ENCODE peak calls at places on chromosomes 7 and 10, in five cellular contexts. One of them, this sample, is unnamed.
A peak's percentile ranks its signal among the peaks of the same experiment; 100 is the strongest.

GRCh38 chr7:93594250-93594649 is 19.7 kb upstream of the CALCR start:
- DNase-seq in cardiac muscle cell: no peak
- DNase-seq in kidney epithelial cell: no peak
- DNase-seq in right lobe of liver: no peak
- DNase-seq in upper lobe of right lung: no peak
- DNase-seq in this sample: no peak

GRCh38 chr7:45035909-45036308 is 35.9 kb downstream of the CCM2 start:
- DNase-seq in cardiac muscle cell: no peak
- DNase-seq in kidney epithelial cell: no peak
- DNase-seq in right lobe of liver: no peak
- DNase-seq in upper lobe of right lung: no peak
- DNase-seq in this sample: no peak

GRCh38 chr10:114315566-114316420 is 76.7 kb downstream of the VWA2 start:
- DNase-seq in cardiac muscle cell: no peak
- DNase-seq in kidney epithelial cell: no peak
- DNase-seq in right lobe of liver: no peak
- DNase-seq in upper lobe of right lung: peak; percentile 56
- DNase-seq in this sample: no peak

GRCh38 chr7:155371884-155372781 is 74.5 kb downstream of the INSIG1 start:
- DNase-seq in cardiac muscle cell: no peak
- DNase-seq in kidney epithelial cell: no peak
- DNase-seq in right lobe of liver: no peak
- DNase-seq in upper lobe of right lung: peak; percentile 70
- DNase-seq in this sample: no peak

GRCh38 chr7:26376208-26376917 is 84.7 kb downstream of the SNX10 start:
- DNase-seq in cardiac muscle cell: peak; percentile 75
- DNase-seq in kidney epithelial cell: no peak
- DNase-seq in right lobe of liver: peak; percentile 77
- DNase-seq in upper lobe of right lung: peak; percentile 73
- DNase-seq in this sample: no peak

GRCh38 chr10:128803790-128804189 is 663.3 kb upstream of the MGMT start:
- DNase-seq in cardiac muscle cell: no peak
- DNase-seq in kidney epithelial cell: no peak
- DNase-seq in right lobe of liver: no peak
- DNase-seq in upper lobe of right lung: no peak
- DNase-seq in this sample: no peak

GRCh38 chr7:99079104-99079503 is 64.8 kb downstream of the SMURF1 start:
- DNase-seq in cardiac muscle cell: no peak
- DNase-seq in kidney epithelial cell: no peak
- DNase-seq in right lobe of liver: no peak
- DNase-seq in upper lobe of right lung: no peak
- DNase-seq in this sample: no peak

GRCh38 chr10:97827778-97828291 is 21.8 kb upstream of the GOLGA7B start:
- DNase-seq in cardiac muscle cell: no peak
- DNase-seq in kidney epithelial cell: peak; percentile 12
- DNase-seq in right lobe of liver: no peak
- DNase-seq in upper lobe of right lung: no peak
- DNase-seq in this sample: no peak

GRCh38 chr10:100006241-100006886 is 3.4 kb downstream of the DNMBP start:
- DNase-seq in cardiac muscle cell: no peak
- DNase-seq in kidney epithelial cell: peak; percentile 82
- DNase-seq in right lobe of liver: no peak
- DNase-seq in upper lobe of right lung: no peak
- DNase-seq in this sample: peak; percentile 93

GRCh38 chr10:13006037-13006436 is 4.5 kb upstream of the CCDC3 start:
- DNase-seq in cardiac muscle cell: no peak
- DNase-seq in kidney epithelial cell: no peak
- DNase-seq in right lobe of liver: no peak
- DNase-seq in upper lobe of right lung: no peak
- DNase-seq in this sample: no peak

GRCh38 chr10:123519861-123520260 is 146.3 kb upstream of the GPR26 start:
- DNase-seq in cardiac muscle cell: no peak
- DNase-seq in kidney epithelial cell: no peak
- DNase-seq in right lobe of liver: no peak
- DNase-seq in upper lobe of right lung: no peak
- DNase-seq in this sample: no peak

GRCh38 chr10:131452926-131453771 is 141.6 kb upstream of the TCERG1L start:
- DNase-seq in cardiac muscle cell: peak; percentile 77
- DNase-seq in kidney epithelial cell: no peak
- DNase-seq in right lobe of liver: no peak
- DNase-seq in upper lobe of right lung: peak; percentile 63
- DNase-seq in this sample: no peak

GRCh38 chr10:96129387-96130325 is at the start of gene ZNF518A:
- DNase-seq in cardiac muscle cell: peak; percentile 96
- DNase-seq in kidney epithelial cell: peak; percentile 75
- DNase-seq in right lobe of liver: peak; percentile 94
- DNase-seq in upper lobe of right lung: peak; percentile 96
- DNase-seq in this sample: peak; percentile 52

GRCh38 chr10:96122824-96123223 is 7.3 kb upstream of the ZNF518A start:
- DNase-seq in cardiac muscle cell: no peak
- DNase-seq in kidney epithelial cell: no peak
- DNase-seq in right lobe of liver: no peak
- DNase-seq in upper lobe of right lung: no peak
- DNase-seq in this sample: no peak

GRCh38 chr10:96118604-96119450 is 11.3 kb upstream of the ZNF518A start:
- DNase-seq in cardiac muscle cell: no peak
- DNase-seq in kidney epithelial cell: no peak
- DNase-seq in right lobe of liver: no peak
- DNase-seq in upper lobe of right lung: no peak
- DNase-seq in this sample: no peak

GRCh38 chr10:96125142-96125515 is 5.0 kb upstream of the ZNF518A start:
- DNase-seq in cardiac muscle cell: no peak
- DNase-seq in kidney epithelial cell: no peak
- DNase-seq in right lobe of liver: no peak
- DNase-seq in upper lobe of right lung: no peak
- DNase-seq in this sample: no peak

DNA sequence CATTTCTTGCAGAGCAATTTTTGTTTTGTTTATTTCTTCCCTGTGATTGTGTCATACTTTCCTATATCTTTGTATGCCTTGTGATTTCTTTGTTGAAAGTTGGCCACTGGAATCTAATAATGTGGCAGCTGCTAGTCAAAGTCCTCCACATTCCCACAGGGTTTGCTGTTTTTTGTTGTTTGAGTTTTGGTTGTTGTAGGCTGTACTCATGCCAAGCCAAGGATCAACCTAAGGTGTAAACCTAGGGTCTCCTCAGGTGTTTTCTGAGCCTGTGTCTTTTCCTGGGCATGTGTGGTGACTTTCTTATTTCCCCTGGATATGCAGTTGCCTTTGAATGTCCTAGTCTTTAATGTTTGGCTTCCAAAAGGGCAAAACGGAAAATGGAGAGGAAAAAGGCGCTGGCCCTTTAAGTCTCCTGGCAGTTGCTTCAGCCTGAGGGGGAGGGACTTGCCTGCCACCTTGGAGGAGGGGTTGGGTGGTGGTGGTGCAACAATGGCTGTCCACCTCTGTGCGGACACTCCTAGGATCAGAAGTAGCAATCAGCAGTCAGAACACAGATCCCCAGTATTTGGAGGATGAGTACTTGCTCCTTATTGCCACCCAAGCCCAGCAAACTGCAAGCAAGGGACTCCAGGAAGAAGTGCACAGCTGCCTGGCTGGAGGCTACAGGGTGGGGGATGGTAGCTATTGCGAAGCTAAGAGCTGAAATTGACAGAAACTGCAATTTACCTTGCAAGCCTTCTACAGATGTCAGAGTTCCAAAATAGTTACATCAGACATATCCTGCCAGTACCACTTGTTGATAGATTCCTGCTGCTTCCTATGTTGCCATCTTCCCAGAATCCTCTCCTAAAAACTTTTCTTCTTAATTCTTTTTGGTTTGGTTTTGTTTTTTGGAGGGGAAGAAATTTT is 5.6 kb upstream of the ZNF518A start:
- DNase-seq in cardiac muscle cell: peak; percentile 61
- DNase-seq in kidney epithelial cell: no peak
- DNase-seq in right lobe of liver: peak; percentile 63
- DNase-seq in upper lobe of right lung: peak; percentile 76
- DNase-seq in this sample: no peak
- H3K4me3 ChIP-seq in cardiac muscle cell: peak overlapping the region; percentile 29
- H3K4me3 ChIP-seq in kidney epithelial cell: peak overlapping the region; percentile 44
- H3K4me3 ChIP-seq in right lobe of liver: no peak overlapping the region
- H3K4me3 ChIP-seq in upper lobe of right lung: peak overlapping the region; percentile 25
- H3K4me3 ChIP-seq in this sample: peak overlapping the region; percentile 23

DNA sequence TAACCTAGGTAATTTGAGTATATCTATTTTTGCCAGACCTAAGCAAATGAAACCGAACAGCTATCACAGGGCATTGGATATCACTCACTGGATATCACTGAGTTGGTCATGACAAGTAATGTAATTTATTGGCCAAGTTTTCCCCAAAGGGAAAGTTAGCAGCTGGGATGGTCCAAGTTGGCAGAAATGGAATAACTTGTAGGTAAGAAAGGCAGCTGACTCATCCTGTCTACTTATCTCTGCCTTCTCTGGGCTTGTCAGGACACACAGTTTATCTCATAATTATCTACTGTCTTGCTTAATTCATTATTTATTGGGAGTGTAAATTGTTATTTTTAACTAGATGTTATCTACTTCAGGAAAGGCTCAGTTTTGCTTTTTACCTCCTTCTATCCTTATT is 502.0 kb upstream of the DPP6 start:
- DNase-seq in cardiac muscle cell: no peak
- DNase-seq in kidney epithelial cell: no peak
- DNase-seq in right lobe of liver: no peak
- DNase-seq in upper lobe of right lung: no peak
- DNase-seq in this sample: no peak
- H3K27me3 ChIP-seq in cardiac muscle cell: no peaks in the 10 kb centered on the region
- H3K27me3 ChIP-seq in kidney epithelial cell: no peaks in the 10 kb centered on the region
- H3K27me3 ChIP-seq in right lobe of liver: no peaks in the 10 kb centered on the region
- H3K27me3 ChIP-seq in upper lobe of right lung: no peaks in the 10 kb centered on the region
- H3K27me3 ChIP-seq in this sample: no peaks in the 10 kb centered on the region

GRCh38 chr10:45809829-45810228 is 37.5 kb downstream of the AGAP4 start:
- DNase-seq in cardiac muscle cell: no peak
- DNase-seq in kidney epithelial cell: no peak
- DNase-seq in right lobe of liver: no peak
- DNase-seq in upper lobe of right lung: no peak
- DNase-seq in this sample: no peak
- TF ChIP-seq CTCF in cardiac muscle cell: peak; percentile 20
- TF ChIP-seq CTCF in kidney epithelial cell: no peak
- TF ChIP-seq CTCF in right lobe of liver: no peak
- TF ChIP-seq CTCF in upper lobe of right lung: no peak
- TF ChIP-seq CTCF in this sample: peak; percentile 23

GRCh38 chr7:3245077-3245476 is 56.0 kb upstream of the SDK1 start:
- DNase-seq in cardiac muscle cell: no peak
- DNase-seq in kidney epithelial cell: no peak
- DNase-seq in right lobe of liver: no peak
- DNase-seq in upper lobe of right lung: no peak
- DNase-seq in this sample: no peak

GRCh38 chr7:3246133-3246532 is 54.9 kb upstream of the SDK1 start:
- DNase-seq in cardiac muscle cell: peak; percentile 33
- DNase-seq in kidney epithelial cell: no peak
- DNase-seq in right lobe of liver: no peak
- DNase-seq in upper lobe of right lung: no peak
- DNase-seq in this sample: no peak

GRCh38 chr7:3254718-3255117 is 46.3 kb upstream of the SDK1 start:
- DNase-seq in cardiac muscle cell: no peak
- DNase-seq in kidney epithelial cell: no peak
- DNase-seq in right lobe of liver: no peak
- DNase-seq in upper lobe of right lung: no peak
- DNase-seq in this sample: no peak

GRCh38 chr7:3245721-3246120 is 55.3 kb upstream of the SDK1 start:
- DNase-seq in cardiac muscle cell: no peak
- DNase-seq in kidney epithelial cell: no peak
- DNase-seq in right lobe of liver: no peak
- DNase-seq in upper lobe of right lung: no peak
- DNase-seq in this sample: no peak

DNA sequence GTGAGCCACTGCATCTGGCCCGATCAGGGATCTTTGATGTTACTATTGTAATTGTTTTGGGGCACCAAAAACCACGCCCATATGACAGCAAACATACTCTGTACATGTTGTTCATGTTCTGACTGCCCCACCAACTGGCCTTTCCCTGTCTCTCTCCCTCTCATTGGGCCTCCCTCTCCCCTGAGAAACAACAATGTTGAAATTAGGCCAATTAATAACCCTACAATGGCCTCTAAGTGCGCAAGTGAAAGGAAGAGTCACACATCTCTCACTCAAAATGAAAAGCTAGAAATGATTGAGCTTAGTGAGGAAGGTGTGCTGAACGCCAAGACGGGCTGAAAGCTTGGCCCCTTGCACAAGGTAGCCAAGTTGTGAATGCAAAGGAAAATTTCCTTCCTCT is 50.3 kb upstream of the SDK1 start:
- DNase-seq in cardiac muscle cell: no peak
- DNase-seq in kidney epithelial cell: no peak
- DNase-seq in right lobe of liver: no peak
- DNase-seq in upper lobe of right lung: no peak
- DNase-seq in this sample: no peak
- H3K4me3 ChIP-seq in cardiac muscle cell: no peak overlapping the region
- H3K4me3 ChIP-seq in kidney epithelial cell: no peak overlapping the region
- H3K4me3 ChIP-seq in right lobe of liver: no peak overlapping the region
- H3K4me3 ChIP-seq in upper lobe of right lung: no peak overlapping the region
- H3K4me3 ChIP-seq in this sample: no peak overlapping the region

This sample was measured in BJ.